ENCODE peak calls at places on chromosomes 13 and 19, in seven cellular contexts. One of them, this sample, is unnamed. For H3K4me1, the result is how much of the 10 kb centered on the place peaks cover.

GRCh38 chr13:64371461-64371860 is 2858.7 kb downstream of the PCDH9 start:
- DNase-seq in neuronal stem cell: no peak
- DNase-seq in GM23248: no peak
- DNase-seq in H1: no peak
- DNase-seq in HCT116: no peak
- DNase-seq in IMR-90: no peak
- DNase-seq in fibroblast of lung: no peak
- DNase-seq in this sample: no peak

GRCh38 chr13:43377955-43378354 is 354.6 kb downstream of the DNAJC15 start:
- DNase-seq in neuronal stem cell: no peak
- DNase-seq in GM23248: peak
- DNase-seq in H1: no peak
- DNase-seq in HCT116: no peak
- DNase-seq in IMR-90: peak
- DNase-seq in fibroblast of lung: peak
- DNase-seq in this sample: no peak

GRCh38 chr19:39780894-39781293 is 2.2 kb downstream of the LEUTX start:
- DNase-seq in neuronal stem cell: no peak
- DNase-seq in GM23248: no peak
- DNase-seq in H1: no peak
- DNase-seq in HCT116: no peak
- DNase-seq in IMR-90: no peak
- DNase-seq in fibroblast of lung: no peak
- DNase-seq in this sample: no peak

GRCh38 chr19:39557791-39558622 is 18.0 kb upstream of the EID2 start:
- DNase-seq in neuronal stem cell: no peak
- DNase-seq in GM23248: no peak
- DNase-seq in H1: no peak
- DNase-seq in HCT116: no peak
- DNase-seq in IMR-90: peak
- DNase-seq in fibroblast of lung: no peak
- DNase-seq in this sample: no peak

GRCh38 chr13:35891973-35892441 is 239.2 kb downstream of the DCLK1 start:
- DNase-seq in neuronal stem cell: no peak
- DNase-seq in GM23248: peak
- DNase-seq in H1: no peak
- DNase-seq in HCT116: no peak
- DNase-seq in IMR-90: peak
- DNase-seq in fibroblast of lung: peak
- DNase-seq in this sample: no peak

GRCh38 chr13:102580552-102581169 is 16.1 kb upstream of the TPP2 start:
- DNase-seq in neuronal stem cell: peak
- DNase-seq in GM23248: peak
- DNase-seq in H1: no peak
- DNase-seq in HCT116: peak
- DNase-seq in IMR-90: peak
- DNase-seq in fibroblast of lung: peak
- DNase-seq in this sample: peak

GRCh38 chr13:53001444-53001843 is 27.2 kb upstream of the OLFM4 start:
- DNase-seq in neuronal stem cell: no peak
- DNase-seq in GM23248: no peak
- DNase-seq in H1: no peak
- DNase-seq in HCT116: no peak
- DNase-seq in IMR-90: no peak
- DNase-seq in fibroblast of lung: no peak
- DNase-seq in this sample: no peak

GRCh38 chr13:100128373-100128772 is 39.5 kb downstream of the PCCA start:
- DNase-seq in neuronal stem cell: no peak
- DNase-seq in GM23248: peak
- DNase-seq in H1: no peak
- DNase-seq in HCT116: no peak
- DNase-seq in IMR-90: peak
- DNase-seq in fibroblast of lung: peak
- DNase-seq in this sample: no peak

GRCh38 chr19:19628499-19629134 is 597 bp upstream of the LPAR2 start:
- DNase-seq in neuronal stem cell: peak
- DNase-seq in GM23248: peak
- DNase-seq in H1: peak
- DNase-seq in HCT116: peak
- DNase-seq in IMR-90: peak
- DNase-seq in fibroblast of lung: peak
- DNase-seq in this sample: no peak

GRCh38 chr13:95146486-95146885 is 154.8 kb downstream of the ABCC4 start:
- DNase-seq in neuronal stem cell: no peak
- DNase-seq in GM23248: no peak
- DNase-seq in H1: no peak
- DNase-seq in HCT116: no peak
- DNase-seq in IMR-90: no peak
- DNase-seq in fibroblast of lung: no peak
- DNase-seq in this sample: no peak

GRCh38 chr13:41053384-41053826 is 7.9 kb upstream of the WBP4 start:
- DNase-seq in neuronal stem cell: no peak
- DNase-seq in GM23248: peak
- DNase-seq in H1: no peak
- DNase-seq in HCT116: no peak
- DNase-seq in IMR-90: peak
- DNase-seq in fibroblast of lung: no peak
- DNase-seq in this sample: no peak

GRCh38 chr13:51067376-51068125 is 43.5 kb downstream of the C13orf42 start:
- DNase-seq in neuronal stem cell: no peak
- DNase-seq in GM23248: no peak
- DNase-seq in H1: no peak
- DNase-seq in HCT116: no peak
- DNase-seq in IMR-90: no peak
- DNase-seq in fibroblast of lung: no peak
- DNase-seq in this sample: no peak

GRCh38 chr19:23527797-23528196 is 132.5 kb upstream of the ZNF91 start:
- DNase-seq in neuronal stem cell: no peak
- DNase-seq in GM23248: no peak
- DNase-seq in H1: no peak
- DNase-seq in HCT116: no peak
- DNase-seq in IMR-90: no peak
- DNase-seq in fibroblast of lung: no peak
- DNase-seq in this sample: peak

GRCh38 chr13:101755228-101755887 is 302.9 kb downstream of the ITGBL1 start:
- DNase-seq in neuronal stem cell: no peak
- DNase-seq in GM23248: no peak
- DNase-seq in H1: no peak
- DNase-seq in HCT116: no peak
- DNase-seq in IMR-90: no peak
- DNase-seq in fibroblast of lung: peak
- DNase-seq in this sample: no peak

GRCh38 chr13:26621731-26622401 is 64.4 kb downstream of the WASF3 start:
- DNase-seq in neuronal stem cell: no peak
- DNase-seq in GM23248: no peak
- DNase-seq in H1: no peak
- DNase-seq in HCT116: no peak
- DNase-seq in IMR-90: no peak
- DNase-seq in fibroblast of lung: no peak
- DNase-seq in this sample: no peak

GRCh38 chr19:4369109-4369887 is 25.9 kb downstream of the MPND start:
- DNase-seq in neuronal stem cell: no peak
- DNase-seq in GM23248: peak
- DNase-seq in H1: no peak
- DNase-seq in HCT116: no peak
- DNase-seq in IMR-90: no peak
- DNase-seq in fibroblast of lung: peak
- DNase-seq in this sample: peak

DNA sequence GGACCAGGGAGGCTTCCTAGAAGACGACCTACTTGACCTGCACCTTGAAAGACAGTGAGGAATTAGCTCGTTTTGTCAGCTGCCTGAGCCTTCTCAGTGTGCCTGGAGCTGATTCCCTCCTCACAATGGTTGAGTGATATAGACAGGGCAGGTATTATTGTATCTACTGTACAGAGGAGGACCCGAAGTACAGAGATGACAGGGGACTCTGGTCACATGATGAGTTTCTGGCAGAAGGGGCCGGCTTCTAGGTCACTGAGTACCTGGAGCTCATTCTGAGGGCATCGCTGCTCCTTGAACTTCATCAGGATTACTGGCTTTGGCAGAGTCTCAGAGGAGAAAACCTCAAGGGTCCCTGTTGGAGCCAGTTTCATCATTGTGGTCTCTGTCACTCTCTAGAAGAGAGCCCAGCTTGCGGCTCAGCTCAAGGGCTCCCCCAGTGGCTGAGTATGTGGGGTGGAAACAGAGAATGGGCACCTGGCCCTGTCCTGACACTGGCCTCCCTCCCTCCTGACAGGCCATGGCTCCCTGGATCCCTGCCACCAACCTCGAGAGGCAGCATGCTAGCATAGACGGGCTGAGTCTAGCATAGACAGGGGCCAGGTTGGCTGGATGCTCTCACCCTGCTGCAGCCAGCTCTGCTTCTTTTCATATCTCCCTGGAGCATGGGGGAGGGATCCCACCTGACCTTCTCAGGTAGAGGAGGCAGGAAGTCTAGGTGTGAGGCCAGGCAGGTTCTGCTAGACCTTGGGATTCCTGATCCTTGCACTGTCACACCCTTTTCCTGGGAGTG is 38.7 kb downstream of the NFIX start:
- DNase-seq in neuronal stem cell: no peak
- DNase-seq in GM23248: peak
- DNase-seq in H1: no peak
- DNase-seq in HCT116: peak
- DNase-seq in IMR-90: peak
- DNase-seq in fibroblast of lung: peak
- DNase-seq in this sample: peak
- H3K4me1 ChIP-seq in neuronal stem cell: under half
- H3K4me1 ChIP-seq in GM23248: half or more
- H3K4me1 ChIP-seq in H1: under half
- H3K4me1 ChIP-seq in HCT116: half or more
- H3K4me1 ChIP-seq in IMR-90: under half
- H3K4me1 ChIP-seq in fibroblast of lung: under half
- H3K4me1 ChIP-seq in this sample: under half

GRCh38 chr13:21040120-21040834 is 21.1 kb downstream of the LATS2 start:
- DNase-seq in neuronal stem cell: no peak
- DNase-seq in GM23248: no peak
- DNase-seq in H1: no peak
- DNase-seq in HCT116: no peak
- DNase-seq in IMR-90: no peak
- DNase-seq in fibroblast of lung: no peak
- DNase-seq in this sample: no peak

GRCh38 chr13:21034602-21035190 is 26.7 kb downstream of the LATS2 start:
- DNase-seq in neuronal stem cell: no peak
- DNase-seq in GM23248: peak
- DNase-seq in H1: no peak
- DNase-seq in HCT116: no peak
- DNase-seq in IMR-90: no peak
- DNase-seq in fibroblast of lung: peak
- DNase-seq in this sample: no peak

GRCh38 chr13:21033866-21034601 is 27.4 kb downstream of the LATS2 start:
- DNase-seq in neuronal stem cell: no peak
- DNase-seq in GM23248: peak
- DNase-seq in H1: no peak
- DNase-seq in HCT116: no peak
- DNase-seq in IMR-90: no peak
- DNase-seq in fibroblast of lung: peak
- DNase-seq in this sample: no peak

GRCh38 chr13:21039097-21039800 is 22.1 kb downstream of the LATS2 start:
- DNase-seq in neuronal stem cell: no peak
- DNase-seq in GM23248: no peak
- DNase-seq in H1: no peak
- DNase-seq in HCT116: no peak
- DNase-seq in IMR-90: no peak
- DNase-seq in fibroblast of lung: peak
- DNase-seq in this sample: no peak

DNA sequence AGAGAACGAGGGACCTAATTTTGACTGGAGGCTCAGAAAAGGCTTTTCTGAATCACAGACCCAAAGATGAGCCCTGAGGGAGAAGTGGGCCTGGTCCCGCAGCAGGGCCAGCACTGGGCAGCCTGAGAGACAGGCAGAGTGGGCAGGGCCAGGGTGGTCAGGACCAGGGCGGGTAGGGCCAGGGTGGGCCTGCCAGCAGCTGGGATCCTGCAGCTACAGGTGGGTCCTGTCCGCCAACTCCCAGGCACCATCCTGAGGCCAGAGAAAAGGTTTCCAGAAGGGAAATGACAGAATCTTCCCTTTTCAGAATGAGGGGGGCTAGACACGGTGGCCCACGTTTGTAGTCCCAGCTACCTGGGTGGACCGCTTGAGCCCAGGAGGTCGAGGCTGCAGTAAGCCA is 23.7 kb downstream of the LATS2 start:
- DNase-seq in neuronal stem cell: no peak
- DNase-seq in GM23248: no peak
- DNase-seq in H1: no peak
- DNase-seq in HCT116: no peak
- DNase-seq in IMR-90: no peak
- DNase-seq in fibroblast of lung: no peak
- DNase-seq in this sample: no peak
- H3K9ac ChIP-seq in neuronal stem cell: no peak
- H3K9ac ChIP-seq in GM23248: no peak
- H3K9ac ChIP-seq in H1: no peak
- H3K9ac ChIP-seq in HCT116: no peak
- H3K9ac ChIP-seq in IMR-90: no peak
- H3K9ac ChIP-seq in fibroblast of lung: no peak
- H3K9ac ChIP-seq in this sample: no peak

DNA sequence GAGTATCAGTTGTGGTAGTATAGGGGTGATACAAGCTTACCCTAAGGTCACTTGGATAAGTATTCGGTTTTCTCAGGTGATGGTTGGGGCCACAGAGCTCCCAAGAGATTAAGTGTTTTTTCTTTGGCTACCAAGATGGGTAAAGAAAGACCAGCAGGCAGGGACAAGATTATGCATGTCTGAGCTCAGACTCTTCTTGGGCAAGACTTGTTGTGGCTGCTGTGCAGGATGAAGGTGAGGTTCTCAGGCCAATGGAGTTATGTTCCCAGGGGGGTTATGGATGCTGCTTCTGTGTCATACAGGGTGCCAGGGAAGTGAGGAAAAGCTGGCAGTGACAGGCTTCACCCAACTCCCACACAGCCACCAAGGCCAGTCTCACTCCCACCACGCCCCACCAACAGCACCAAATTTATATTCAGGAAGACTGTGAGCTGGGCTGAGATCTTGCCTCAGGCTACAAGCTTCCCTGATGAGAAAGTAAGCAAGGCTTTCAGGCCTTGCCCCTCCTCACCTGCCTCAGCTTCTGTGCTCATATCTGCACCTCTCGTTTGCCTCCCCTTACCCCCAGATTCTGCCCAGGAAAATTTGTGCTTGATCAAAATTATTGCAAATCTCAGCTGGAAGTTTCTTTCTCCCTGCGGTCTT is 511.8 kb upstream of the SLITRK1 start:
- DNase-seq in neuronal stem cell: no peak
- DNase-seq in GM23248: no peak
- DNase-seq in H1: no peak
- DNase-seq in HCT116: no peak
- DNase-seq in IMR-90: no peak
- DNase-seq in fibroblast of lung: no peak
- DNase-seq in this sample: no peak
- H2AFZ ChIP-seq in neuronal stem cell: no peak
- H2AFZ ChIP-seq in GM23248: no peak
- H2AFZ ChIP-seq in H1: no peak
- H2AFZ ChIP-seq in HCT116: no peak
- H2AFZ ChIP-seq in IMR-90: no peak
- H2AFZ ChIP-seq in fibroblast of lung: no peak
- H2AFZ ChIP-seq in this sample: no peak

DNA sequence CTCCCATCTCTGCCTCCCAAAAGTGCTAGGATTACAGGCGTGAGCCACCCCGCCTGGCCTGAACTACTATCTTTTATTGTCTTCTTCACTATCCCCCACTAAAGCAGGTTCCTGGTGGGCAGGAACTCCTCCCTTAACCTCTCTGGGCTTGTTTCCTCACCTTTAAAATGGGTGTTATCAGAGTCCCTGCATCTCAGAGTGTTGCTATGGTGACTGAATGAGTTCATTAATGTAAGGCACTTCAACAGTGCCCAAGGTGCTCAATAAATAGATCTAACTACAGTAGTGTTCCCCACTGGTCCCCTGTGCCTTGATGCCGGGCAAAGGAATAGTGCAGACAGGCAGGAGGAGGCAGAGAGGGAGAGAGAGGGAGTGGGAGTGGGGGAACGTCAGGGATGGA is 20.5 kb downstream of the CCDC97 start:
- DNase-seq in neuronal stem cell: no peak
- DNase-seq in GM23248: no peak
- DNase-seq in H1: no peak
- DNase-seq in HCT116: no peak
- DNase-seq in IMR-90: no peak
- DNase-seq in fibroblast of lung: no peak
- DNase-seq in this sample: no peak
- H3K4me1 ChIP-seq in neuronal stem cell: under half
- H3K4me1 ChIP-seq in GM23248: under half
- H3K4me1 ChIP-seq in H1: under half
- H3K4me1 ChIP-seq in HCT116: under half
- H3K4me1 ChIP-seq in IMR-90: under half
- H3K4me1 ChIP-seq in fibroblast of lung: under half
- H3K4me1 ChIP-seq in this sample: under half

This sample was measured in DND-41.